ENCODE peak calls at places on chromosome 1, in five cellular contexts. A is uterus, V is lower lobe of right lung, M is right lobe of liver, S is fibroblast of lung. I is an unnamed sample.

GRCh38 chr1:114988095-114988494 is 41.5 kb upstream of the TSHB start:
- DNase-seq in A (no peak), V (no peak), M (no peak), S (no peak), I (no peak)

GRCh38 chr1:19445417-19446342 is 39.7 kb downstream of the CAPZB start:
- DNase-seq in A (no peak), V (peak), M (peak), S (no peak), I (no peak)

GRCh38 chr1:41097105-41097504 is 75.6 kb upstream of the SLFNL1 start:
- DNase-seq in A (no peak), V (no peak), M (no peak), S (peak), I (no peak)

GRCh38 chr1:29900086-29900485 is 663.8 kb downstream of the PTPRU start:
- DNase-seq in A (no peak), V (no peak), M (no peak), S (no peak), I (no peak)

GRCh38 chr1:55323760-55324159 is 108.6 kb upstream of the USP24 start:
- DNase-seq in A (no peak), V (no peak), M (no peak), S (no peak), I (no peak)

GRCh38 chr1:205343431-205344009 is 13.2 kb downstream of the KLHDC8A start:
- DNase-seq in A (no peak), V (no peak), M (no peak), S (no peak), I (no peak)

GRCh38 chr1:230899845-230900251 is 31.5 kb upstream of the C1orf198 start:
- DNase-seq in A (no peak), V (no peak), M (no peak), S (peak), I (no peak)

GRCh38 chr1:153262462-153263157 is 3.1 kb downstream of the LORICRIN start:
- DNase-seq in A (no peak), V (no peak), M (no peak), S (no peak), I (no peak)

GRCh38 chr1:27356277-27356627 is 10.5 kb downstream of the MAP3K6 start:
- DNase-seq in A (no peak), V (no peak), M (no peak), S (no peak), I (no peak)

GRCh38 chr1:200351826-200352549 is 57.8 kb downstream of the ZNF281 start:
- DNase-seq in A (no peak), V (no peak), M (no peak), S (peak), I (no peak)

GRCh38 chr1:233441981-233442380 is 114.5 kb downstream of the MAP3K21 start:
- DNase-seq in A (no peak), V (no peak), M (no peak), S (no peak), I (no peak)

GRCh38 chr1:116279715-116280114 is 93.3 kb upstream of the ATP1A1 start:
- DNase-seq in A (no peak), V (no peak), M (no peak), S (no peak), I (no peak)

GRCh38 chr1:117735045-117735992 is 129.5 kb downstream of the TENT5C start:
- DNase-seq in A (peak), V (no peak), M (no peak), S (peak), I (no peak)

GRCh38 chr1:232084584-232085223 is 458.1 kb downstream of the DISC1 start:
- DNase-seq in A (no peak), V (no peak), M (no peak), S (peak), I (no peak)

GRCh38 chr1:227887697-227888403 is 59.9 kb downstream of the WNT9A start:
- DNase-seq in A (peak), V (peak), M (peak), S (peak), I (no peak)

GRCh38 chr1:223704921-223705878 is 7.1 kb upstream of the CAPN2 start:
- DNase-seq in A (no peak), V (no peak), M (no peak), S (peak), I (no peak)

GRCh38 chr1:10108948-10109347 is 76.2 kb downstream of the UBE4B start:
- DNase-seq in A (no peak), V (no peak), M (no peak), S (no peak), I (no peak)

GRCh38 chr1:218456449-218456848 is 111.3 kb downstream of the TGFB2 start:
- DNase-seq in A (no peak), V (no peak), M (no peak), S (no peak), I (no peak)

GRCh38 chr1:218886472-218886871 is 287.2 kb upstream of the LYPLAL1 start:
- DNase-seq in A (peak), V (no peak), M (no peak), S (peak), I (no peak)

GRCh38 chr1:222441006-222441620 is 106.8 kb downstream of the HHIPL2 start:
- DNase-seq in A (no peak), V (no peak), M (no peak), S (peak), I (no peak)

GRCh38 chr1:245715970-245716369 is 561.2 kb downstream of the KIF26B start:
- DNase-seq in A (no peak), V (no peak), M (no peak), S (peak), I (no peak)

GRCh38 chr1:35432231-35432630 is 125.0 kb downstream of the KIAA0319L start:
- DNase-seq in A (no peak), V (no peak), M (no peak), S (no peak), I (no peak)
- H3K27ac ChIP-seq in A (no peak), V (no peak), M (no peak), S (no peak), I (peak)

GRCh38 chr1:93592636-93592949 is 89.0 kb downstream of the BCAR3 start:
- DNase-seq in A (no peak), V (no peak), M (no peak), S (no peak), I (no peak)
- H3K27ac ChIP-seq in A (no peak), V (no peak), M (peak), S (no peak), I (no peak)

GRCh38 chr1:31714442-31715096 is 10.8 kb upstream of the COL16A1 start:
- DNase-seq in A (peak), V (no peak), M (peak), S (peak), I (no peak)

GRCh38 chr1:31715097-31715872 is 11.5 kb upstream of the COL16A1 start:
- DNase-seq in A (peak), V (peak), M (peak), S (peak), I (peak)

GRCh38 chr1:31715873-31716220 is 12.0 kb upstream of the COL16A1 start:
- DNase-seq in A (no peak), V (no peak), M (no peak), S (no peak), I (no peak)

GRCh38 chr1:31712041-31712440 is 8.2 kb upstream of the COL16A1 start:
- DNase-seq in A (no peak), V (no peak), M (no peak), S (peak), I (no peak)

GRCh38 chr1:31712625-31713024 is 8.8 kb upstream of the COL16A1 start:
- DNase-seq in A (peak), V (no peak), M (no peak), S (peak), I (no peak)
- H3K27ac ChIP-seq in A (peak), V (peak), M (no peak), S (peak), I (no peak)

DNA sequence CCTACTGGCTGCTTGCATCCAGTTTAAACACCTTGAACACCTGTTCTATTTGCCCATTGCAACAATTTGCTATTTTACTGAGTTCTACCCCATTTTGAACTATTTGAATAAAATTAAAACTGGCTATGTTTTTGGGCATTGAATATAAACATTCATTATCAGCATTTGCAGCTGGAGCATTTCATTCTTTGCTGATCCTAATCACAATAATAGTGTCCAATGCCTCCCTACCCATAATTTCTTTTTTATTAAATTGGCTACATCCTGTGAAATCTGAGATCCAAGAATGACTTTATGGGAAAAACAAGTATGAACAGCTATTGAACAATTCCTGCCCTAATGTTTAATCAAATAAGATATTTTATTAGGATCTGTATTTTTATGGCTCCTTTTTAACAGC is 447.9 kb downstream of the PLA2G4A start:
- DNase-seq in A (no peak), V (no peak), M (no peak), S (no peak), I (no peak)
- H3K27ac ChIP-seq in A (no peak), V (no peak), M (no peak), S (no peak), I (no peak)

GRCh38 chr1:184262119-184262518 is 124.7 kb upstream of the C1orf21 start:
- DNase-seq in A (no peak), V (no peak), M (no peak), S (no peak), I (no peak)

GRCh38 chr1:184255560-184255959 is 131.3 kb upstream of the C1orf21 start:
- DNase-seq in A (no peak), V (no peak), M (no peak), S (no peak), I (no peak)

GRCh38 chr1:184257873-184258272 is 129.0 kb upstream of the C1orf21 start:
- DNase-seq in A (no peak), V (no peak), M (no peak), S (no peak), I (no peak)

GRCh38 chr1:184260382-184260781 is 126.4 kb upstream of the C1orf21 start:
- DNase-seq in A (no peak), V (no peak), M (no peak), S (peak), I (no peak)

GRCh38 chr1:184258525-184258924 is 128.3 kb upstream of the C1orf21 start:
- DNase-seq in A (no peak), V (no peak), M (peak), S (no peak), I (no peak)
- H3K27ac ChIP-seq in A (no peak), V (no peak), M (no peak), S (no peak), I (no peak)

DNA sequence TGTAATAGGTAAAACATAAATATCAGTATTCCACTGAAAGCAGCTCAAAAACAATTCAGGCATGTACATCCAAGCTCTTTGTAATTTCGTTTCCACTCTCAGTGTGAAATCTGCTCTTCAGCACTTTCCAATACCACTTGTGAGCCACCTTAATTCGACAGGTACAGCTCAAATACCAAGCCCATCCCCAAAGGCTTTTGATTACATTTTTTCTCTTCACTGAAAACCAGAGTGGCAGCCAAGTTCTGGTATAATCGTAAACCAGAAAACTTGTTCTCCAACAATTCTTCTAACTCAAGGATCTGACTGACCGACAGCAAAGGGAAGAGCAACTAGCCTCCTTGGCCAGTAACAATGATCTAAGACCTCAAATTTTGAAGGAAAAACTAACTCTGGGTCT is 36.8 kb downstream of the FBXO42 start:
- DNase-seq in A (no peak), V (no peak), M (no peak), S (no peak), I (no peak)
- H3K27ac ChIP-seq in A (peak), V (peak), M (no peak), S (no peak), I (no peak)

GRCh38 chr1:176816232-176816631 is 348.3 kb downstream of the ASTN1 start:
- DNase-seq in A (no peak), V (no peak), M (no peak), S (no peak), I (no peak)
- H3K27ac ChIP-seq in A (no peak), V (no peak), M (no peak), S (no peak), I (no peak)

GRCh38 chr1:89791064-89791721 is 29.6 kb upstream of the LRRC8D start:
- DNase-seq in A (no peak), V (no peak), M (no peak), S (no peak), I (no peak)
- H3K27ac ChIP-seq in A (no peak), V (no peak), M (no peak), S (no peak), I (no peak)